ENCODE peak calls at places on chromosomes 3 and 15, in seven cellular contexts. One of them, this sample, is unnamed.

GRCh38 chr3:113070226-113071220 is 79.7 kb downstream of the GTPBP8 start:
- DNase-seq in HEK293T: no peak
- DNase-seq in AG04450: no peak
- DNase-seq in iPS-NIHi11: no peak
- DNase-seq in AG08396: no peak
- DNase-seq in fibroblast of mammary gland: peak
- DNase-seq in nephron progenitor cell: no peak
- DNase-seq in this sample: no peak

GRCh38 chr3:160837394-160837975 is 81.5 kb downstream of the PPM1L start:
- DNase-seq in nephron progenitor cell: peak
- DNase-seq in AG08396: no peak
- DNase-seq in iPS-NIHi11: no peak
- DNase-seq in HEK293T: no peak
- DNase-seq in AG04450: no peak
- DNase-seq in fibroblast of mammary gland: no peak
- DNase-seq in this sample: no peak

GRCh38 chr3:121649645-121650044 is 11.1 kb downstream of the HCLS1 start:
- DNase-seq in iPS-NIHi11: no peak
- DNase-seq in AG04450: no peak
- DNase-seq in nephron progenitor cell: no peak
- DNase-seq in HEK293T: no peak
- DNase-seq in fibroblast of mammary gland: peak
- DNase-seq in AG08396: no peak
- DNase-seq in this sample: no peak

GRCh38 chr3:173411288-173412064 is 13.9 kb downstream of the NLGN1 start:
- DNase-seq in fibroblast of mammary gland: peak
- DNase-seq in AG04450: no peak
- DNase-seq in HEK293T: peak
- DNase-seq in AG08396: peak
- DNase-seq in nephron progenitor cell: no peak
- DNase-seq in iPS-NIHi11: no peak
- DNase-seq in this sample: peak

GRCh38 chr3:81249540-81250029 is 511.9 kb downstream of the GBE1 start:
- DNase-seq in AG08396: no peak
- DNase-seq in fibroblast of mammary gland: peak
- DNase-seq in nephron progenitor cell: no peak
- DNase-seq in HEK293T: no peak
- DNase-seq in iPS-NIHi11: no peak
- DNase-seq in AG04450: no peak
- DNase-seq in this sample: no peak

GRCh38 chr3:119323401-119324107 is 29.4 kb downstream of the ARHGAP31 start:
- DNase-seq in nephron progenitor cell: no peak
- DNase-seq in AG04450: no peak
- DNase-seq in HEK293T: no peak
- DNase-seq in fibroblast of mammary gland: no peak
- DNase-seq in AG08396: no peak
- DNase-seq in iPS-NIHi11: peak
- DNase-seq in this sample: no peak

GRCh38 chr3:186070550-186070949 is 38.3 kb downstream of the ETV5 start:
- DNase-seq in AG08396: no peak
- DNase-seq in fibroblast of mammary gland: no peak
- DNase-seq in iPS-NIHi11: no peak
- DNase-seq in HEK293T: no peak
- DNase-seq in AG04450: no peak
- DNase-seq in nephron progenitor cell: no peak
- DNase-seq in this sample: no peak

GRCh38 chr15:40825661-40826088 is 2.8 kb downstream of the PPP1R14D start:
- DNase-seq in AG04450: peak
- DNase-seq in iPS-NIHi11: no peak
- DNase-seq in HEK293T: peak
- DNase-seq in fibroblast of mammary gland: no peak
- DNase-seq in nephron progenitor cell: no peak
- DNase-seq in AG08396: peak
- DNase-seq in this sample: no peak

GRCh38 chr15:62250978-62251377 is 85.9 kb upstream of the C2CD4B start:
- DNase-seq in AG04450: no peak
- DNase-seq in AG08396: no peak
- DNase-seq in iPS-NIHi11: no peak
- DNase-seq in nephron progenitor cell: no peak
- DNase-seq in fibroblast of mammary gland: no peak
- DNase-seq in HEK293T: no peak
- DNase-seq in this sample: no peak

GRCh38 chr15:33068531-33068990 is 126.0 kb downstream of the FMN1 start:
- DNase-seq in fibroblast of mammary gland: peak
- DNase-seq in AG04450: no peak
- DNase-seq in nephron progenitor cell: peak
- DNase-seq in HEK293T: no peak
- DNase-seq in AG08396: peak
- DNase-seq in iPS-NIHi11: peak
- DNase-seq in this sample: no peak

GRCh38 chr15:72155021-72155621 is 36.9 kb downstream of the SENP8 start:
- DNase-seq in AG08396: no peak
- DNase-seq in nephron progenitor cell: no peak
- DNase-seq in fibroblast of mammary gland: peak
- DNase-seq in AG04450: no peak
- DNase-seq in HEK293T: no peak
- DNase-seq in iPS-NIHi11: peak
- DNase-seq in this sample: no peak

GRCh38 chr15:80991446-80991845 is 1.8 kb upstream of the MESD start:
- DNase-seq in nephron progenitor cell: no peak
- DNase-seq in AG04450: no peak
- DNase-seq in HEK293T: no peak
- DNase-seq in fibroblast of mammary gland: peak
- DNase-seq in AG08396: peak
- DNase-seq in iPS-NIHi11: no peak
- DNase-seq in this sample: no peak

GRCh38 chr3:143443851-143444331 is 324.3 kb downstream of the CHST2 start:
- DNase-seq in AG04450: peak
- DNase-seq in HEK293T: no peak
- DNase-seq in fibroblast of mammary gland: peak
- DNase-seq in AG08396: peak
- DNase-seq in iPS-NIHi11: peak
- DNase-seq in nephron progenitor cell: no peak
- DNase-seq in this sample: no peak

GRCh38 chr3:73603771-73604171 is 21.0 kb downstream of the PDZRN3 start:
- DNase-seq in AG08396: peak
- DNase-seq in nephron progenitor cell: no peak
- DNase-seq in AG04450: no peak
- DNase-seq in fibroblast of mammary gland: peak
- DNase-seq in iPS-NIHi11: no peak
- DNase-seq in HEK293T: no peak
- DNase-seq in this sample: no peak

GRCh38 chr3:159776779-159777178 is 211.9 kb upstream of the IL12A start:
- DNase-seq in nephron progenitor cell: no peak
- DNase-seq in iPS-NIHi11: no peak
- DNase-seq in AG08396: no peak
- DNase-seq in HEK293T: no peak
- DNase-seq in fibroblast of mammary gland: no peak
- DNase-seq in AG04450: no peak
- DNase-seq in this sample: no peak

This sample was measured in neural crest cell.